ENCODE peak calls at places on chromosomes 7 and 10, in eight cellular contexts. One of them, this sample, is unnamed.
A peak's percentile ranks its signal among the peaks of the same experiment; 100 is the strongest.

GRCh38 chr7:26284477-26284876 is 7.2 kb upstream of the SNX10 start:
- DNase-seq in H9: no peak
- DNase-seq in MM.1S: no peak
- DNase-seq in fibroblast of lung: no peak
- DNase-seq in astrocyte: no peak
- DNase-seq in GM23248: no peak
- DNase-seq in DND-41: no peak
- DNase-seq in GM23338: no peak
- DNase-seq in this sample: no peak

GRCh38 chr10:56370217-56371113 is 9.4 kb upstream of the ZWINT start:
- DNase-seq in H9: no peak
- DNase-seq in MM.1S: no peak
- DNase-seq in fibroblast of lung: no peak
- DNase-seq in astrocyte: peak; percentile 1
- DNase-seq in GM23248: no peak
- DNase-seq in DND-41: peak; percentile 34
- DNase-seq in GM23338: peak; percentile 44
- DNase-seq in this sample: no peak

GRCh38 chr10:7070950-7071349 is 339.9 kb downstream of the SFMBT2 start:
- DNase-seq in H9: no peak
- DNase-seq in MM.1S: peak; percentile 25
- DNase-seq in fibroblast of lung: no peak
- DNase-seq in astrocyte: no peak
- DNase-seq in GM23248: no peak
- DNase-seq in DND-41: no peak
- DNase-seq in GM23338: no peak
- DNase-seq in this sample: no peak

GRCh38 chr7:93245525-93246432 is 13.6 kb downstream of the VPS50 start:
- DNase-seq in H9: no peak
- DNase-seq in MM.1S: peak; percentile 36
- DNase-seq in fibroblast of lung: peak; percentile 29
- DNase-seq in astrocyte: peak; percentile 18
- DNase-seq in GM23248: peak; percentile 50
- DNase-seq in DND-41: no peak
- DNase-seq in GM23338: peak; percentile 56
- DNase-seq in this sample: no peak

GRCh38 chr10:47247190-47248059 is 52.6 kb upstream of the GDF10 start:
- DNase-seq in H9: peak; percentile 10
- DNase-seq in MM.1S: no peak
- DNase-seq in fibroblast of lung: no peak
- DNase-seq in astrocyte: no peak
- DNase-seq in GM23248: no peak
- DNase-seq in DND-41: no peak
- DNase-seq in GM23338: no peak
- DNase-seq in this sample: no peak

GRCh38 chr10:71253981-71254818 is 41.8 kb downstream of the UNC5B start:
- DNase-seq in H9: no peak
- DNase-seq in MM.1S: no peak
- DNase-seq in fibroblast of lung: no peak
- DNase-seq in astrocyte: no peak
- DNase-seq in GM23248: no peak
- DNase-seq in DND-41: no peak
- DNase-seq in GM23338: no peak
- DNase-seq in this sample: peak; percentile 55

GRCh38 chr10:91652364-91652763 is 19.5 kb upstream of the PPP1R3C start:
- DNase-seq in H9: no peak
- DNase-seq in MM.1S: no peak
- DNase-seq in fibroblast of lung: peak; percentile 100
- DNase-seq in astrocyte: peak; percentile 100
- DNase-seq in GM23248: peak; percentile 97
- DNase-seq in DND-41: no peak
- DNase-seq in GM23338: no peak
- DNase-seq in this sample: peak; percentile 83

GRCh38 chr7:142960955-142961512 is 1.1 kb downstream of the KEL start:
- DNase-seq in H9: no peak
- DNase-seq in MM.1S: peak; percentile 13
- DNase-seq in fibroblast of lung: no peak
- DNase-seq in astrocyte: no peak
- DNase-seq in GM23248: no peak
- DNase-seq in DND-41: no peak
- DNase-seq in GM23338: peak; percentile 20
- DNase-seq in this sample: no peak

GRCh38 chr7:132996581-132997242 is 85.2 kb downstream of the CHCHD3 start:
- DNase-seq in H9: no peak
- DNase-seq in MM.1S: no peak
- DNase-seq in fibroblast of lung: peak; percentile 33
- DNase-seq in astrocyte: peak; percentile 21
- DNase-seq in GM23248: no peak
- DNase-seq in DND-41: no peak
- DNase-seq in GM23338: peak; percentile 34
- DNase-seq in this sample: no peak

GRCh38 chr7:68706291-68706690 is 892.0 kb upstream of the AUTS2 start:
- DNase-seq in H9: no peak
- DNase-seq in MM.1S: peak; percentile 33
- DNase-seq in fibroblast of lung: peak; percentile 98
- DNase-seq in astrocyte: peak; percentile 98
- DNase-seq in GM23248: peak; percentile 4
- DNase-seq in DND-41: no peak
- DNase-seq in GM23338: no peak
- DNase-seq in this sample: peak; percentile 68

GRCh38 chr10:48695636-48696534 is 11.2 kb downstream of the WDFY4 start:
- DNase-seq in H9: no peak
- DNase-seq in MM.1S: no peak
- DNase-seq in fibroblast of lung: no peak
- DNase-seq in astrocyte: no peak
- DNase-seq in GM23248: no peak
- DNase-seq in DND-41: no peak
- DNase-seq in GM23338: no peak
- DNase-seq in this sample: peak; percentile 68

GRCh38 chr10:69657417-69657816 is 27.4 kb downstream of the FAM241B start:
- DNase-seq in H9: no peak
- DNase-seq in MM.1S: no peak
- DNase-seq in fibroblast of lung: no peak
- DNase-seq in astrocyte: no peak
- DNase-seq in GM23248: peak; percentile 31
- DNase-seq in DND-41: no peak
- DNase-seq in GM23338: no peak
- DNase-seq in this sample: no peak

GRCh38 chr10:46546591-46547330 is 9.7 kb downstream of the GPRIN2 start:
- DNase-seq in H9: peak; percentile 29
- DNase-seq in MM.1S: no peak
- DNase-seq in fibroblast of lung: no peak
- DNase-seq in astrocyte: no peak
- DNase-seq in GM23248: no peak
- DNase-seq in DND-41: peak; percentile 4
- DNase-seq in GM23338: no peak
- DNase-seq in this sample: peak; percentile 72

GRCh38 chr7:131499801-131500200 is 56.6 kb downstream of the PODXL start:
- DNase-seq in H9: no peak
- DNase-seq in MM.1S: no peak
- DNase-seq in fibroblast of lung: no peak
- DNase-seq in astrocyte: no peak
- DNase-seq in GM23248: no peak
- DNase-seq in DND-41: no peak
- DNase-seq in GM23338: no peak
- DNase-seq in this sample: no peak
- H4K20me1 ChIP-seq in H9: no peaks in the 10 kb centered on the region
- H4K20me1 ChIP-seq in MM.1S: no peaks in the 10 kb centered on the region
- H4K20me1 ChIP-seq in fibroblast of lung: no peaks in the 10 kb centered on the region
- H4K20me1 ChIP-seq in astrocyte: peaks cover 16% of the 10 kb centered on the region
- H4K20me1 ChIP-seq in GM23248: no peaks in the 10 kb centered on the region
- H4K20me1 ChIP-seq in DND-41: no peaks in the 10 kb centered on the region
- H4K20me1 ChIP-seq in GM23338: peaks cover 28% of the 10 kb centered on the region
- H4K20me1 ChIP-seq in this sample: no peaks in the 10 kb centered on the region

GRCh38 chr10:101845903-101846302 is 2.3 kb upstream of the KCNIP2 start:
- DNase-seq in H9: no peak
- DNase-seq in MM.1S: no peak
- DNase-seq in fibroblast of lung: no peak
- DNase-seq in astrocyte: no peak
- DNase-seq in GM23248: no peak
- DNase-seq in DND-41: no peak
- DNase-seq in GM23338: no peak
- DNase-seq in this sample: peak; percentile 32

GRCh38 chr10:101840102-101840684 is 3.4 kb downstream of the KCNIP2 start:
- DNase-seq in H9: peak; percentile 70
- DNase-seq in MM.1S: no peak
- DNase-seq in fibroblast of lung: no peak
- DNase-seq in astrocyte: no peak
- DNase-seq in GM23248: peak; percentile 28
- DNase-seq in DND-41: peak; percentile 27
- DNase-seq in GM23338: peak; percentile 84
- DNase-seq in this sample: peak; percentile 81

GRCh38 chr10:101840741-101841453 is 2.7 kb downstream of the KCNIP2 start:
- DNase-seq in H9: peak; percentile 93
- DNase-seq in MM.1S: peak; percentile 83
- DNase-seq in fibroblast of lung: peak; percentile 78
- DNase-seq in astrocyte: peak; percentile 66
- DNase-seq in GM23248: peak; percentile 90
- DNase-seq in DND-41: peak; percentile 76
- DNase-seq in GM23338: peak; percentile 96
- DNase-seq in this sample: peak; percentile 99

GRCh38 chr10:101841826-101842225 is 1.8 kb downstream of the KCNIP2 start:
- DNase-seq in H9: no peak
- DNase-seq in MM.1S: no peak
- DNase-seq in fibroblast of lung: no peak
- DNase-seq in astrocyte: no peak
- DNase-seq in GM23248: no peak
- DNase-seq in DND-41: no peak
- DNase-seq in GM23338: no peak
- DNase-seq in this sample: peak; percentile 65

GRCh38 chr10:101843032-101843991 is at the start of gene KCNIP2:
- DNase-seq in H9: peak; percentile 90
- DNase-seq in MM.1S: no peak
- DNase-seq in fibroblast of lung: no peak
- DNase-seq in astrocyte: no peak
- DNase-seq in GM23248: no peak
- DNase-seq in DND-41: peak; percentile 86
- DNase-seq in GM23338: peak; percentile 92
- DNase-seq in this sample: no peak
- H4K20me1 ChIP-seq in H9: peaks cover 2% of the 10 kb centered on the region
- H4K20me1 ChIP-seq in MM.1S: no peaks in the 10 kb centered on the region
- H4K20me1 ChIP-seq in fibroblast of lung: no peaks in the 10 kb centered on the region
- H4K20me1 ChIP-seq in astrocyte: peaks cover 64% of the 10 kb centered on the region
- H4K20me1 ChIP-seq in GM23248: no peaks in the 10 kb centered on the region
- H4K20me1 ChIP-seq in DND-41: peaks cover 25% of the 10 kb centered on the region
- H4K20me1 ChIP-seq in GM23338: peaks cover 6% of the 10 kb centered on the region
- H4K20me1 ChIP-seq in this sample: peaks cover 40% of the 10 kb centered on the region

DNA sequence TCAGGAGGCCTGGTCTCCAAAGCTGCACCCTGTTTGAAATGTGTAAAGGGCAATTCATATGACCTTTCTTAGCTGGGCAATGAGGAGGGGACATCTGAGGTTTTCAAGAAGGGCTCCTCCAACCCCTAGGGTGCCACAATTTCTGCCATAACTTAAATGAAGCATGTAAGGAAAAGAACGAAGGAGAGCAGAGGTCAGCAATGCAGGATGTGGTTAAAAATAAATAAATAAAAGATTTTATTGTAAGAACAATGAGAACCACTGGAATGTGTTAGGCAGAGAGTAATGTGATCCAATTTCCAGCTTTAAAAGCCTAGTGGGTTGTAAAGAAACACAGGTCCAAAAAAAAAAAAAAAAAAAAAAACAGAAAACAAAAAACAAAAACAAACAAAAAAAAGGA is 673.1 kb downstream of the TNS3 start:
- DNase-seq in H9: no peak
- DNase-seq in MM.1S: no peak
- DNase-seq in fibroblast of lung: peak; percentile 91
- DNase-seq in astrocyte: peak; percentile 90
- DNase-seq in GM23248: peak; percentile 78
- DNase-seq in DND-41: no peak
- DNase-seq in GM23338: no peak
- DNase-seq in this sample: peak; percentile 32
- H4K20me1 ChIP-seq in H9: no peaks in the 10 kb centered on the region
- H4K20me1 ChIP-seq in MM.1S: no peaks in the 10 kb centered on the region
- H4K20me1 ChIP-seq in fibroblast of lung: no peaks in the 10 kb centered on the region
- H4K20me1 ChIP-seq in astrocyte: no peaks in the 10 kb centered on the region
- H4K20me1 ChIP-seq in GM23248: no peaks in the 10 kb centered on the region
- H4K20me1 ChIP-seq in DND-41: no peaks in the 10 kb centered on the region
- H4K20me1 ChIP-seq in GM23338: no peaks in the 10 kb centered on the region
- H4K20me1 ChIP-seq in this sample: no peaks in the 10 kb centered on the region

GRCh38 chr10:130844264-130844761 is 467.2 kb downstream of the TCERG1L start:
- DNase-seq in H9: no peak
- DNase-seq in MM.1S: no peak
- DNase-seq in fibroblast of lung: no peak
- DNase-seq in astrocyte: no peak
- DNase-seq in GM23248: no peak
- DNase-seq in DND-41: no peak
- DNase-seq in GM23338: no peak
- DNase-seq in this sample: no peak
- H4K20me1 ChIP-seq in H9: no peaks in the 10 kb centered on the region
- H4K20me1 ChIP-seq in MM.1S: no peaks in the 10 kb centered on the region
- H4K20me1 ChIP-seq in fibroblast of lung: no peaks in the 10 kb centered on the region
- H4K20me1 ChIP-seq in astrocyte: no peaks in the 10 kb centered on the region
- H4K20me1 ChIP-seq in GM23248: no peaks in the 10 kb centered on the region
- H4K20me1 ChIP-seq in DND-41: no peaks in the 10 kb centered on the region
- H4K20me1 ChIP-seq in GM23338: no peaks in the 10 kb centered on the region
- H4K20me1 ChIP-seq in this sample: no peaks in the 10 kb centered on the region

GRCh38 chr10:132578287-132578951 is 40.8 kb downstream of the INPP5A start:
- DNase-seq in H9: no peak
- DNase-seq in MM.1S: no peak
- DNase-seq in fibroblast of lung: no peak
- DNase-seq in astrocyte: no peak
- DNase-seq in GM23248: no peak
- DNase-seq in DND-41: no peak
- DNase-seq in GM23338: no peak
- DNase-seq in this sample: no peak

GRCh38 chr10:132574783-132575319 is 37.3 kb downstream of the INPP5A start:
- DNase-seq in H9: peak; percentile 65
- DNase-seq in MM.1S: no peak
- DNase-seq in fibroblast of lung: peak; percentile 66
- DNase-seq in astrocyte: peak; percentile 54
- DNase-seq in GM23248: no peak
- DNase-seq in DND-41: no peak
- DNase-seq in GM23338: peak; percentile 63
- DNase-seq in this sample: no peak

GRCh38 chr10:132577350-132578005 is 39.9 kb downstream of the INPP5A start:
- DNase-seq in H9: no peak
- DNase-seq in MM.1S: no peak
- DNase-seq in fibroblast of lung: no peak
- DNase-seq in astrocyte: no peak
- DNase-seq in GM23248: peak; percentile 13
- DNase-seq in DND-41: no peak
- DNase-seq in GM23338: no peak
- DNase-seq in this sample: no peak

GRCh38 chr10:132575320-132576201 is 38.0 kb downstream of the INPP5A start:
- DNase-seq in H9: no peak
- DNase-seq in MM.1S: no peak
- DNase-seq in fibroblast of lung: peak; percentile 95
- DNase-seq in astrocyte: peak; percentile 95
- DNase-seq in GM23248: no peak
- DNase-seq in DND-41: no peak
- DNase-seq in GM23338: no peak
- DNase-seq in this sample: peak; percentile 97

GRCh38 chr10:132576671-132577349 is 39.2 kb downstream of the INPP5A start:
- DNase-seq in H9: no peak
- DNase-seq in MM.1S: no peak
- DNase-seq in fibroblast of lung: no peak
- DNase-seq in astrocyte: no peak
- DNase-seq in GM23248: no peak
- DNase-seq in DND-41: no peak
- DNase-seq in GM23338: no peak
- DNase-seq in this sample: no peak
- H4K20me1 ChIP-seq in H9: peaks cover under 1% of the 10 kb centered on the region
- H4K20me1 ChIP-seq in MM.1S: no peaks in the 10 kb centered on the region
- H4K20me1 ChIP-seq in fibroblast of lung: peaks cover 5% of the 10 kb centered on the region
- H4K20me1 ChIP-seq in astrocyte: peaks cover 94% of the 10 kb centered on the region
- H4K20me1 ChIP-seq in GM23248: no peaks in the 10 kb centered on the region
- H4K20me1 ChIP-seq in DND-41: peaks cover 74% of the 10 kb centered on the region
- H4K20me1 ChIP-seq in GM23338: peaks cover 9% of the 10 kb centered on the region
- H4K20me1 ChIP-seq in this sample: peaks cover 80% of the 10 kb centered on the region

This sample was measured in osteoblast.